ENCODE peak calls at places on chromosomes 5 and 9, in seven cellular contexts. One of them, this sample, is unnamed.

GRCh38 chr5:127757576-127757975 is 54.4 kb downstream of the CCDC192 start:
- DNase-seq in GM12878: peak
- DNase-seq in SK-N-SH: peak
- DNase-seq in K562: peak
- DNase-seq in H1: no peak
- DNase-seq in A549: peak
- DNase-seq in HepG2: no peak
- DNase-seq in this sample: peak

GRCh38 chr5:168327019-168327421 is 35.6 kb downstream of the WWC1 start:
- DNase-seq in K562: no peak
- DNase-seq in HepG2: no peak
- DNase-seq in A549: no peak
- DNase-seq in H1: no peak
- DNase-seq in GM12878: no peak
- DNase-seq in SK-N-SH: no peak
- DNase-seq in this sample: peak

GRCh38 chr5:54611290-54611951 is 93.9 kb downstream of the SNX18 start:
- DNase-seq in GM12878: no peak
- DNase-seq in K562: no peak
- DNase-seq in A549: no peak
- DNase-seq in SK-N-SH: no peak
- DNase-seq in H1: no peak
- DNase-seq in HepG2: no peak
- DNase-seq in this sample: no peak

GRCh38 chr9:113178087-113178486 is 27.3 kb downstream of the SLC31A2 start:
- DNase-seq in K562: no peak
- DNase-seq in SK-N-SH: no peak
- DNase-seq in A549: no peak
- DNase-seq in HepG2: no peak
- DNase-seq in GM12878: no peak
- DNase-seq in H1: no peak
- DNase-seq in this sample: peak

GRCh38 chr9:92968081-92968480 is 20.8 kb downstream of the FGD3 start:
- DNase-seq in A549: no peak
- DNase-seq in SK-N-SH: no peak
- DNase-seq in GM12878: no peak
- DNase-seq in HepG2: no peak
- DNase-seq in K562: no peak
- DNase-seq in H1: no peak
- DNase-seq in this sample: no peak

GRCh38 chr9:90309809-90310522 is 332.7 kb downstream of the DIRAS2 start:
- DNase-seq in GM12878: no peak
- DNase-seq in SK-N-SH: no peak
- DNase-seq in HepG2: no peak
- DNase-seq in K562: no peak
- DNase-seq in A549: no peak
- DNase-seq in H1: no peak
- DNase-seq in this sample: no peak

GRCh38 chr9:89505048-89505447 is 7.1 kb upstream of the SEMA4D start:
- DNase-seq in H1: no peak
- DNase-seq in A549: no peak
- DNase-seq in GM12878: no peak
- DNase-seq in SK-N-SH: no peak
- DNase-seq in K562: no peak
- DNase-seq in HepG2: no peak
- DNase-seq in this sample: no peak

GRCh38 chr9:78025186-78025585 is 6.4 kb downstream of the GNAQ start:
- DNase-seq in SK-N-SH: no peak
- DNase-seq in H1: no peak
- DNase-seq in K562: no peak
- DNase-seq in A549: no peak
- DNase-seq in GM12878: no peak
- DNase-seq in HepG2: no peak
- DNase-seq in this sample: no peak

GRCh38 chr5:32928761-32929160 is 217.6 kb downstream of the NPR3 start:
- DNase-seq in SK-N-SH: no peak
- DNase-seq in K562: no peak
- DNase-seq in GM12878: no peak
- DNase-seq in H1: no peak
- DNase-seq in A549: no peak
- DNase-seq in HepG2: no peak
- DNase-seq in this sample: peak

GRCh38 chr5:122237906-122238305 is 74.1 kb upstream of the SNCAIP start:
- DNase-seq in HepG2: no peak
- DNase-seq in GM12878: no peak
- DNase-seq in K562: no peak
- DNase-seq in H1: no peak
- DNase-seq in A549: no peak
- DNase-seq in SK-N-SH: no peak
- DNase-seq in this sample: no peak

GRCh38 chr9:131398204-131398603 is 4.3 kb downstream of the PRRC2B start:
- DNase-seq in A549: no peak
- DNase-seq in GM12878: peak
- DNase-seq in SK-N-SH: no peak
- DNase-seq in H1: no peak
- DNase-seq in HepG2: no peak
- DNase-seq in K562: peak
- DNase-seq in this sample: no peak

GRCh38 chr9:4555251-4555650 is 65.0 kb downstream of the SLC1A1 start:
- DNase-seq in A549: no peak
- DNase-seq in H1: no peak
- DNase-seq in GM12878: no peak
- DNase-seq in HepG2: no peak
- DNase-seq in K562: no peak
- DNase-seq in SK-N-SH: no peak
- DNase-seq in this sample: peak

GRCh38 chr9:88746029-88746743 is 211.2 kb downstream of the NXNL2 start:
- DNase-seq in A549: no peak
- DNase-seq in K562: no peak
- DNase-seq in H1: no peak
- DNase-seq in GM12878: no peak
- DNase-seq in HepG2: no peak
- DNase-seq in SK-N-SH: no peak
- DNase-seq in this sample: peak

GRCh38 chr5:139798883-139799282 is 3.3 kb downstream of the PSD2 start:
- DNase-seq in HepG2: no peak
- DNase-seq in A549: no peak
- DNase-seq in SK-N-SH: no peak
- DNase-seq in K562: no peak
- DNase-seq in H1: no peak
- DNase-seq in GM12878: no peak
- DNase-seq in this sample: no peak

GRCh38 chr5:44167540-44167939 is 221.7 kb downstream of the FGF10 start:
- DNase-seq in H1: no peak
- DNase-seq in A549: no peak
- DNase-seq in HepG2: no peak
- DNase-seq in K562: no peak
- DNase-seq in SK-N-SH: no peak
- DNase-seq in GM12878: no peak
- DNase-seq in this sample: no peak

GRCh38 chr9:71909887-71910601 is 949 bp downstream of the ABHD17B start:
- DNase-seq in A549: peak
- DNase-seq in HepG2: peak
- DNase-seq in K562: peak
- DNase-seq in GM12878: no peak
- DNase-seq in H1: no peak
- DNase-seq in SK-N-SH: peak
- DNase-seq in this sample: peak

GRCh38 chr9:89418882-89419641 is 78.9 kb downstream of the SEMA4D start:
- DNase-seq in HepG2: no peak
- DNase-seq in A549: no peak
- DNase-seq in SK-N-SH: no peak
- DNase-seq in K562: no peak
- DNase-seq in H1: no peak
- DNase-seq in GM12878: no peak
- DNase-seq in this sample: no peak

GRCh38 chr5:179152144-179152895 is 92.1 kb downstream of the ZNF354C start:
- DNase-seq in HepG2: no peak
- DNase-seq in SK-N-SH: no peak
- DNase-seq in H1: peak
- DNase-seq in K562: no peak
- DNase-seq in GM12878: no peak
- DNase-seq in A549: no peak
- DNase-seq in this sample: no peak

GRCh38 chr9:137138701-137139467 is at the start of gene GRIN1:
- DNase-seq in A549: no peak
- DNase-seq in SK-N-SH: peak
- DNase-seq in GM12878: no peak
- DNase-seq in H1: peak
- DNase-seq in K562: peak
- DNase-seq in HepG2: no peak
- DNase-seq in this sample: no peak
- H3K4me3 ChIP-seq in A549: no peak
- H3K4me3 ChIP-seq in SK-N-SH: peak
- H3K4me3 ChIP-seq in GM12878: no peak
- H3K4me3 ChIP-seq in H1: peak
- H3K4me3 ChIP-seq in K562: no peak
- H3K4me3 ChIP-seq in HepG2: no peak
- H3K4me3 ChIP-seq in this sample: no peak

DNA sequence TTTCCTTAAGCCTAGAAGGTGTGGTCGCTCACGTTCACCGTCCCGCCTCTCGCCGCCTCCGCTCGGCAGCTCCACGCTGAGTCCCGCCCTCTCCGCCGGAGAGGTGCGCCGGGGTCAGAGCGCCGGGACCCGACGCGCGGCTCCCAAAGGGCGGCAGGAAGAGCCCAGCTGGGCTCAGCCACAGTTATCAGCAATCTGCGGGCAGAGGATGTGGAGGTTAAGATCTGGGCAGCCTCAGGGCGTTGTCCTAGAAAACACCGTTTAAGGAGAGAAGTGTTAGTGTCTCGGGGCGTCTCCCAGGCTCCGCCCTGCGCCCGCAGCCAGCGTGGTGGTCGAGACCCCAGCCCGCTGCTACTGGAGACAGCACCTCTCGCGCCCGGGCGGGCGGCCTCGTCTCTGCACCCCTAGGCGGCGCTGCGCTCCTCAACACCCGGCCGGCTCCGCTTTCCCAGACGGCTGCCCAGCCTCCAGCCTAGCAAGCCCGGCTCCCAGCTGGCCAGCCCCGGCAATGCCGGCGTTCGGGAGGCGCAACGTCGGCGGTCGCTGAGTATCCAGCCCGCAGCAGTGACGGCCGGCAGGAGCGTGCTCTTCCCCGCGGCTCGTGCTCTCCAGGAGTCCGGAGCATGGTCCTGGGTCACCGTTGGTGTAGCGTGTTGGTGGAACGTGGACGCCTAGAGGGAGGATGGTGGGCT is at the start of gene PCDHAC1:
- DNase-seq in K562: peak
- DNase-seq in A549: peak
- DNase-seq in SK-N-SH: peak
- DNase-seq in HepG2: no peak
- DNase-seq in H1: peak
- DNase-seq in GM12878: no peak
- DNase-seq in this sample: no peak
- TF ChIP-seq CTCF in K562: peak
- TF ChIP-seq CTCF in A549: peak
- TF ChIP-seq CTCF in SK-N-SH: peak
- TF ChIP-seq CTCF in HepG2: no peak
- TF ChIP-seq CTCF in H1: peak
- TF ChIP-seq CTCF in GM12878: no peak
- TF ChIP-seq CTCF in this sample: peak

GRCh38 chr5:148952097-148952828 is 110.6 kb downstream of the SH3TC2 start:
- DNase-seq in A549: no peak
- DNase-seq in K562: no peak
- DNase-seq in SK-N-SH: peak
- DNase-seq in HepG2: no peak
- DNase-seq in H1: no peak
- DNase-seq in GM12878: no peak
- DNase-seq in this sample: no peak

GRCh38 chr5:148950892-148951291 is 112.0 kb downstream of the SH3TC2 start:
- DNase-seq in A549: no peak
- DNase-seq in HepG2: no peak
- DNase-seq in H1: no peak
- DNase-seq in GM12878: no peak
- DNase-seq in SK-N-SH: no peak
- DNase-seq in K562: no peak
- DNase-seq in this sample: no peak

GRCh38 chr5:148951612-148952011 is 111.2 kb downstream of the SH3TC2 start:
- DNase-seq in H1: no peak
- DNase-seq in GM12878: no peak
- DNase-seq in K562: no peak
- DNase-seq in HepG2: no peak
- DNase-seq in A549: no peak
- DNase-seq in SK-N-SH: no peak
- DNase-seq in this sample: no peak

DNA sequence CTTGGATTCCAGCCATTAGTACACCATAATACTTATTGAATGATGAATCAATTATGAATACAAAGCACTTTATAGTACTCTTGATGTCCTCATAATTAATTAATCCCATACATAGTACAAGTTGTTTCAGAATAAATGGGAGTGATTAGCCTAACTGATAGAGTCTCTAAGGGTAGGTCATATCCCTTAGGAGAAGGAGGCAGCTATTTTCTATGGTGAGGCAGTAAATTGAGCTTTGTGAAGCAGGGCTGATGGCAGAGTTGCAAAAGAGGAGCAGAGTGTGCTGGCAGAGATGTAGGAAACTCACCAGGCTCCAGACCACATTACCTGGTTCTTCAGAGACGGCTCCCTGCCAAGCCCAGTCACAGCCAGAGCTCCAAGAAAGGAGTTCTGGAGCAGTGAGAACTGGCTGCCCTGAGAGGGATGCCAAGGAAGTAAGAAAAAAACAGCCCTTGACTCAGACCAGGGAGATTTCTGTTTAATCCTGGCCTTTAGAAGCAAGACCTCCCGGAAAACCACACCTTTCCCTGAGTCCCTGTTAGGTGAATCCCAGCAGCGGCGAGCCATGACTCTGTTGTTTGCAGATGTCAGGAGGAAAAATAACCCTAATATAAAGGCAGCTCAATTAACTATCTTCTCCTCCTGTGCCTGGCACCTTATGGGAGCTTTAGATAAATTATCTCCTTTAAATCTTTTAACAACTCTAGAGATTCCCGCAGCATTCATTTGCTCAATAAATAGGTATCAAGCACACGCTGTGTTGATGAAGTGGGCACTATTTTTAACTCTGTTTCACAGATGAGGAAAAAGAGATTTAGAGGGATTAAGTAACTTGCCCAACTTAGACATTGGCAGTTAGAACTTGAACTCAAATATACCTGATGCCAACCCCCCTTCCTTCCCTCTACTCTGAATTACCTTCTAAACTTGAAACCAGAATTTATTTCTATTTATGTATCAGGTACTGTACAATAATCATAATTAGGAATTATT is 112.7 kb downstream of the SH3TC2 start:
- DNase-seq in A549: no peak
- DNase-seq in GM12878: no peak
- DNase-seq in H1: no peak
- DNase-seq in HepG2: no peak
- DNase-seq in SK-N-SH: no peak
- DNase-seq in K562: no peak
- DNase-seq in this sample: no peak
- TF ChIP-seq RFX5 in A549: no peak
- TF ChIP-seq RFX5 in GM12878: no peak
- TF ChIP-seq RFX5 in H1: no peak
- TF ChIP-seq RFX5 in HepG2: no peak
- TF ChIP-seq RFX5 in SK-N-SH: no peak
- TF ChIP-seq RFX5 in K562: no peak
- TF ChIP-seq RFX5 in this sample: no peak

GRCh38 chr5:180331647-180331950 is 21.5 kb downstream of the GFPT2 start:
- DNase-seq in H1: no peak
- DNase-seq in K562: no peak
- DNase-seq in HepG2: no peak
- DNase-seq in A549: peak
- DNase-seq in SK-N-SH: no peak
- DNase-seq in GM12878: no peak
- DNase-seq in this sample: no peak
- H3K4me3 ChIP-seq in H1: no peak
- H3K4me3 ChIP-seq in K562: no peak
- H3K4me3 ChIP-seq in HepG2: no peak
- H3K4me3 ChIP-seq in A549: peak
- H3K4me3 ChIP-seq in SK-N-SH: no peak
- H3K4me3 ChIP-seq in GM12878: no peak
- H3K4me3 ChIP-seq in this sample: no peak